ENCODE peak calls at places on chromosomes 13 and 19, in seven cellular contexts. P is GM23338, U is hepatocyte, Y is DND-41, G is OCI-LY7, M is PC-3, O is K562. F is an unnamed sample.
A peak's percentile ranks its signal among the peaks of the same experiment; 100 is the strongest.

GRCh38 chr13:49184621-49185020 is 35.5 kb upstream of the MLNR start:
- DNase-seq in P (peak; percentile 28), U (no peak), Y (no peak), G (no peak), M (no peak), O (no peak), F (no peak)

GRCh38 chr19:8343483-8343844 is 402 bp upstream of the KANK3 start:
- DNase-seq in P (no peak), U (no peak), Y (no peak), G (no peak), M (no peak), O (no peak), F (no peak)

GRCh38 chr13:32811297-32811800 is 204.9 kb upstream of the KL start:
- DNase-seq in P (no peak), U (peak; percentile 44), Y (no peak), G (no peak), M (peak; percentile 22), O (no peak), F (no peak)

GRCh38 chr13:105363747-105364177 is 1171.7 kb downstream of the EFNB2 start:
- DNase-seq in P (no peak), U (no peak), Y (peak; percentile 69), G (no peak), M (no peak), O (no peak), F (no peak)

GRCh38 chr13:73835138-73835721 is 299.0 kb downstream of the KLF12 start:
- DNase-seq in P (peak; percentile 73), U (peak; percentile 51), Y (no peak), G (peak; percentile 73), M (peak; percentile 67), O (peak; percentile 31), F (peak; percentile 29)

GRCh38 chr13:47707414-47707813 is 293.7 kb downstream of the SUCLA2 start:
- DNase-seq in P (no peak), U (no peak), Y (no peak), G (no peak), M (no peak), O (no peak), F (no peak)

GRCh38 chr19:38849147-38849745 is 540 bp downstream of the HNRNPL start:
- DNase-seq in P (peak; percentile 94), U (peak; percentile 99), Y (peak; percentile 97), G (peak; percentile 96), M (peak; percentile 94), O (peak; percentile 98), F (peak; percentile 72)

GRCh38 chr19:7415857-7416371 is 67.2 kb downstream of the ARHGEF18 start:
- DNase-seq in P (no peak), U (no peak), Y (no peak), G (no peak), M (no peak), O (no peak), F (no peak)

GRCh38 chr19:2252481-2253105 is 3.5 kb downstream of the AMH start:
- DNase-seq in P (peak; percentile 58), U (no peak), Y (no peak), G (no peak), M (no peak), O (no peak), F (no peak)

GRCh38 chr19:16328824-16329482 is 4.3 kb downstream of the KLF2 start:
- DNase-seq in P (no peak), U (no peak), Y (no peak), G (peak; percentile 57), M (no peak), O (peak; percentile 17), F (no peak)

GRCh38 chr13:51659276-51660127 is 75.2 kb downstream of the WDFY2 start:
- DNase-seq in P (no peak), U (no peak), Y (no peak), G (no peak), M (no peak), O (no peak), F (no peak)

GRCh38 chr19:20863176-20863575 is 59.9 kb upstream of the ZNF85 start:
- DNase-seq in P (peak; percentile 21), U (no peak), Y (no peak), G (no peak), M (no peak), O (no peak), F (no peak)

GRCh38 chr19:17873661-17874422 is 2.1 kb downstream of the SLC5A5 start:
- DNase-seq in P (peak; percentile 94), U (peak; percentile 69), Y (no peak), G (peak; percentile 78), M (peak; percentile 60), O (peak; percentile 87), F (no peak)

GRCh38 chr19:35327642-35328041 is 1.3 kb upstream of the CD22 start:
- DNase-seq in P (peak; percentile 63), U (no peak), Y (no peak), G (peak; percentile 57), M (peak; percentile 8), O (peak; percentile 78), F (no peak)

GRCh38 chr19:2460245-2460644 is 3.5 kb upstream of the LMNB2 start:
- DNase-seq in P (no peak), U (no peak), Y (no peak), G (no peak), M (no peak), O (no peak), F (no peak)

GRCh38 chr19:652467-653389 is 10.3 kb downstream of the RNF126 start:
- DNase-seq in P (no peak), U (no peak), Y (no peak), G (no peak), M (no peak), O (no peak), F (no peak)

GRCh38 chr19:18437481-18438330 is at the start of gene ISYNA1:
- DNase-seq in P (peak; percentile 79), U (peak; percentile 76), Y (no peak), G (no peak), M (peak; percentile 28), O (peak; percentile 94), F (no peak)

GRCh38 chr13:73793361-73793760 is 340.8 kb downstream of the KLF12 start:
- DNase-seq in P (no peak), U (no peak), Y (no peak), G (no peak), M (no peak), O (no peak), F (no peak)

GRCh38 chr19:555474-555808 is 11.6 kb downstream of the GZMM start:
- DNase-seq in P (no peak), U (no peak), Y (no peak), G (no peak), M (no peak), O (no peak), F (no peak)

GRCh38 chr13:23600100-23600499 is 29.9 kb downstream of the TNFRSF19 start:
- DNase-seq in P (no peak), U (no peak), Y (no peak), G (no peak), M (no peak), O (no peak), F (no peak)

GRCh38 chr13:113243847-113244246 is 34.4 kb downstream of the CUL4A start:
- DNase-seq in P (no peak), U (no peak), Y (no peak), G (no peak), M (no peak), O (no peak), F (no peak)

DNA sequence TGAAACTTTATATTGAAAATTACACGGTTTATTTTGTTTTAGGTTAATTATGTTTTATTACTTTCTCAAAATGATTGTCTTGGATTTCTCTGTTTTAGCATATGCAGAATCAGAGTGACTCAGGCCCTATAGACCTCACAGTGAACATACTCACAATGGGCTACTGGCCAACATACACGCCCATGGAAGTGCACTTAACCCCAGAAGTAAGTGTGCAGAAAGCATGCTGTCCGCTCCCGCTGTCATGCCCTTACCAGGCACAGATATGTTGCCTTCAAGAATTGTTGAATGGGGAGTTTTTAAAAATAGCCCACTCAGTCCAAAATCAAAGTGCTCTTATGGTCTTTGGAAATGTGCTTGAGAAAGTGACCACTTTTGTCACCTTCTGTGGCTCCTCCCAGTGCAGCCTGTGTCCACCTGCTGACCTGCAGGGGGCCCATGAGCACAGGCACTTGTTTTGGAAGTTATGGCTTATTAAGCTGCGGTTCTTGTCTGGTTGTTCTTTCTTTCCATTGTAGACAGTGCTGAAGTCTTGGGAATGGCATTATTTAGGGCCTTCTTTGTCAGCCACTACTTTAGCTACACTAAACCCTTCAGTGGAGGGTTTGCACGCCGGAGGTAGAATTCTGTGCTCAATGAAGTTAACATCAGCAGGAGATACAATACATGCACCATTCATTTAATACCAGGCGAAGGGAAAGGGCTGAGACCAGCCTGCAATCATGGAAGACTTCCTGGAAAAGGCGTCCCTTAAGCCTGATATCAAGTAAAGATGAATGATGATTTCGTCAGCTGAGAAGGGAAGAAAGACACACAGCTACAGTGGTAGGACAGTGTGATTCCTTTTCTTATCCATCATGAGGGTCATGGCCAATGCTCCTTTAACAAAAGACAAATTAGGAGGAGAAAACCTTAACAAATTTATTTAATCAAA is 36.7 kb downstream of the CUL4A start:
- DNase-seq in P (peak; percentile 25), U (peak; percentile 22), Y (no peak), G (no peak), M (peak; percentile 15), O (peak; percentile 22), F (no peak)
- TF ChIP-seq CTCF in P (peak; percentile 28), U (peak; percentile 32), Y (no peak), G (no peak), M (peak; percentile 61), O (peak; percentile 46), F (peak; percentile 20)

DNA sequence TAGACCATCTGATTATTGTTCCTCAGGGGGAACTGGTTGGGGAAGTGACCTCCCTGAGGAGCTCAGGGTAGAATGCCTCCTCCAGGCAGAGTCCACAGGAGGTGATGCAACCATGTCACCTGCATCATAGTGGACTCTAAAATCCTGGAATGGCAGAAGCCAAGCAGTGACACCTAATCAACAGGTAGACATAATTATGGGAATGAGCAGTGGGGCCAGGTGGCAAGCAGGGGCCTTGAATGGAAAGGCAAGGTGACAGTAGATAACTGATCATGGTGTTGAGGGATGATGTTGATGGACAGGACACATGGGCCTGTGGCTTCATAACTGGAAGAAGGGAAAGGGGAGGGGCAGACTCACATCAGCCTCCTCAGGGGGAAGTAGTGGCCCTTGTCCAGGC is 27.3 kb upstream of the IRS2 start:
- DNase-seq in P (no peak), U (no peak), Y (no peak), G (no peak), M (no peak), O (no peak), F (no peak)
- H3K36me3 ChIP-seq in P (no peaks in the 10 kb centered on the region), U (no peaks in the 10 kb centered on the region), Y (no peaks in the 10 kb centered on the region), G (no peaks in the 10 kb centered on the region), M (no peaks in the 10 kb centered on the region), O (no peaks in the 10 kb centered on the region), F (no peaks in the 10 kb centered on the region)

GRCh38 chr13:78299832-78300623 is 303.3 kb downstream of the POU4F1 start:
- DNase-seq in P (no peak), U (no peak), Y (no peak), G (no peak), M (no peak), O (no peak), F (no peak)
- H2AFZ ChIP-seq in P (peak overlapping the region; percentile 47), U (no peak overlapping the region), Y (no peak overlapping the region), G (no peak overlapping the region), M (no peak overlapping the region), O (no peak overlapping the region), F (no peak overlapping the region)

DNA sequence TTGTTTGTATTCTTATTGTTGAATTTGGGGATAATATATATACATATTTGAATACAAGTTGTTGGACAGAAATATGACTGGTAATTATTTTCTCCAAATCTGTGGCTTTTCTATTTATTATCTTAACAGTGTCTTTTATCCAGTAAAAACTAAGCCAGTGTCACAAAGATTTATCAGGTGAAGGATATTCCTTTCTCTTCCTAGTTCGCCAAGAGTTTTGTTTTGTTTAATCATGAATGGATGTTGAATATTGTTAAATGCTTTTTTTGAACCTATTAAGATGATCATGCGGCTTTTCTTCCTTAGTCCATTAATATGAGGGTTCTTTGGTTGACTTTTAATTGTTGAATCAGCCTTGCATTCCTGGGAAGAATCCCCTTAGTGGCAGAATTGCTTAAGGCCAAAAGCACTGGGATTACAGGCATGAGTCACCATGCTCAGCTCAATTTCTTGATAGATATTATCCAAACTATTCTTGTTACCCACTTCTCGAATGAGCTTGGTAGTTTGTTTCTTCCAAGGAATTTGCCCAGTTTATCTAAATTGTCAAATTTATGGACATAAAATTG is 53.3 kb downstream of the TEX26 start:
- DNase-seq in P (no peak), U (no peak), Y (no peak), G (no peak), M (peak; percentile 43), O (no peak), F (peak; percentile 75)
- TF ChIP-seq CTCF in P (no peak), U (no peak), Y (no peak), G (no peak), M (no peak), O (no peak), F (no peak)